ENCODE peak calls at places on chromosomes 6 and 20, in six cellular contexts. One of them, this sample, is unnamed.

GRCh38 chr20:40813213-40813510 is 124.1 kb upstream of the MAFB start:
- DNase-seq in globus pallidus: no peak
- DNase-seq in T-helper 1 cell: no peak
- DNase-seq in SJCRH30: no peak
- DNase-seq in HL-60: no peak
- DNase-seq in breast epithelium: no peak
- DNase-seq in this sample: no peak

GRCh38 chr6:105894556-105894955 is 191.6 kb upstream of the PRDM1 start:
- DNase-seq in globus pallidus: no peak
- DNase-seq in T-helper 1 cell: no peak
- DNase-seq in SJCRH30: no peak
- DNase-seq in HL-60: no peak
- DNase-seq in breast epithelium: no peak
- DNase-seq in this sample: no peak

GRCh38 chr20:22905667-22906066 is 129.4 kb upstream of the SSTR4 start:
- DNase-seq in globus pallidus: peak
- DNase-seq in T-helper 1 cell: no peak
- DNase-seq in SJCRH30: no peak
- DNase-seq in HL-60: no peak
- DNase-seq in breast epithelium: no peak
- DNase-seq in this sample: no peak

GRCh38 chr6:156779206-156780116 is 2.3 kb downstream of the ARID1B start:
- DNase-seq in globus pallidus: peak
- DNase-seq in T-helper 1 cell: peak
- DNase-seq in SJCRH30: peak
- DNase-seq in HL-60: no peak
- DNase-seq in breast epithelium: no peak
- DNase-seq in this sample: no peak

GRCh38 chr6:100393493-100393892 is 71.2 kb downstream of the SIM1 start:
- DNase-seq in globus pallidus: no peak
- DNase-seq in T-helper 1 cell: no peak
- DNase-seq in SJCRH30: no peak
- DNase-seq in HL-60: no peak
- DNase-seq in breast epithelium: no peak
- DNase-seq in this sample: no peak

GRCh38 chr20:61387961-61388360 is 135.9 kb downstream of the CDH4 start:
- DNase-seq in globus pallidus: no peak
- DNase-seq in T-helper 1 cell: no peak
- DNase-seq in SJCRH30: peak
- DNase-seq in HL-60: no peak
- DNase-seq in breast epithelium: no peak
- DNase-seq in this sample: no peak

GRCh38 chr20:53643031-53643832 is 49.6 kb upstream of the ZNF217 start:
- DNase-seq in globus pallidus: no peak
- DNase-seq in T-helper 1 cell: peak
- DNase-seq in SJCRH30: peak
- DNase-seq in HL-60: peak
- DNase-seq in breast epithelium: no peak
- DNase-seq in this sample: peak

GRCh38 chr6:137808191-137808590 is 58.9 kb upstream of the TNFAIP3 start:
- DNase-seq in globus pallidus: no peak
- DNase-seq in T-helper 1 cell: no peak
- DNase-seq in SJCRH30: no peak
- DNase-seq in HL-60: no peak
- DNase-seq in breast epithelium: no peak
- DNase-seq in this sample: no peak

GRCh38 chr20:24830649-24831048 is 118.4 kb upstream of the CST7 start:
- DNase-seq in globus pallidus: no peak
- DNase-seq in T-helper 1 cell: no peak
- DNase-seq in SJCRH30: no peak
- DNase-seq in HL-60: no peak
- DNase-seq in breast epithelium: no peak
- DNase-seq in this sample: no peak

GRCh38 chr6:116615937-116616756 is at the start of gene RSPH4A:
- DNase-seq in globus pallidus: peak
- DNase-seq in T-helper 1 cell: peak
- DNase-seq in SJCRH30: peak
- DNase-seq in HL-60: peak
- DNase-seq in breast epithelium: peak
- DNase-seq in this sample: peak

GRCh38 chr6:113857565-113858066 is 471 bp downstream of the MARCKS start:
- DNase-seq in globus pallidus: peak
- DNase-seq in T-helper 1 cell: no peak
- DNase-seq in SJCRH30: no peak
- DNase-seq in HL-60: no peak
- DNase-seq in breast epithelium: no peak
- DNase-seq in this sample: no peak

GRCh38 chr6:13538084-13538483 is 36.3 kb upstream of the SIRT5 start:
- DNase-seq in globus pallidus: peak
- DNase-seq in T-helper 1 cell: no peak
- DNase-seq in SJCRH30: peak
- DNase-seq in HL-60: no peak
- DNase-seq in breast epithelium: no peak
- DNase-seq in this sample: no peak

GRCh38 chr6:43759926-43760798 is 9.8 kb upstream of the VEGFA start:
- DNase-seq in globus pallidus: no peak
- DNase-seq in T-helper 1 cell: no peak
- DNase-seq in SJCRH30: no peak
- DNase-seq in HL-60: no peak
- DNase-seq in breast epithelium: no peak
- DNase-seq in this sample: no peak

GRCh38 chr6:150874184-150874583 is 8.7 kb downstream of the MTHFD1L start:
- DNase-seq in globus pallidus: no peak
- DNase-seq in T-helper 1 cell: no peak
- DNase-seq in SJCRH30: no peak
- DNase-seq in HL-60: no peak
- DNase-seq in breast epithelium: no peak
- DNase-seq in this sample: no peak

GRCh38 chr6:161353208-161353613 is 79.3 kb upstream of the AGPAT4 start:
- DNase-seq in globus pallidus: peak
- DNase-seq in T-helper 1 cell: no peak
- DNase-seq in SJCRH30: peak
- DNase-seq in HL-60: no peak
- DNase-seq in breast epithelium: no peak
- DNase-seq in this sample: no peak

GRCh38 chr20:6959900-6960312 is 192.4 kb downstream of the BMP2 start:
- DNase-seq in globus pallidus: no peak
- DNase-seq in T-helper 1 cell: no peak
- DNase-seq in SJCRH30: no peak
- DNase-seq in HL-60: no peak
- DNase-seq in breast epithelium: no peak
- DNase-seq in this sample: no peak

GRCh38 chr6:27251672-27252251 is 4.3 kb downstream of the PRSS16 start:
- DNase-seq in globus pallidus: no peak
- DNase-seq in T-helper 1 cell: peak
- DNase-seq in SJCRH30: no peak
- DNase-seq in HL-60: peak
- DNase-seq in breast epithelium: peak
- DNase-seq in this sample: peak

GRCh38 chr6:69290116-69290515 is 506.7 kb downstream of the LMBRD1 start:
- DNase-seq in globus pallidus: no peak
- DNase-seq in T-helper 1 cell: no peak
- DNase-seq in SJCRH30: no peak
- DNase-seq in HL-60: no peak
- DNase-seq in breast epithelium: no peak
- DNase-seq in this sample: no peak

GRCh38 chr6:39550191-39550590 is 175.0 kb downstream of the KIF6 start:
- DNase-seq in globus pallidus: no peak
- DNase-seq in T-helper 1 cell: no peak
- DNase-seq in SJCRH30: no peak
- DNase-seq in HL-60: no peak
- DNase-seq in breast epithelium: no peak
- DNase-seq in this sample: no peak

GRCh38 chr6:150016324-150017185 is 8.8 kb downstream of the RAET1L start:
- DNase-seq in globus pallidus: peak
- DNase-seq in T-helper 1 cell: peak
- DNase-seq in SJCRH30: peak
- DNase-seq in HL-60: no peak
- DNase-seq in breast epithelium: no peak
- DNase-seq in this sample: peak

GRCh38 chr20:51698252-51698651 is 69.9 kb downstream of the ATP9A start:
- DNase-seq in globus pallidus: no peak
- DNase-seq in T-helper 1 cell: no peak
- DNase-seq in SJCRH30: no peak
- DNase-seq in HL-60: no peak
- DNase-seq in breast epithelium: no peak
- DNase-seq in this sample: no peak

GRCh38 chr6:122947355-122947754 is 48.7 kb upstream of the CLVS2 start:
- DNase-seq in globus pallidus: no peak
- DNase-seq in T-helper 1 cell: no peak
- DNase-seq in SJCRH30: peak
- DNase-seq in HL-60: no peak
- DNase-seq in breast epithelium: no peak
- DNase-seq in this sample: no peak

GRCh38 chr20:49586967-49587587 is 19.1 kb upstream of the PTGIS start:
- DNase-seq in globus pallidus: no peak
- DNase-seq in T-helper 1 cell: no peak
- DNase-seq in SJCRH30: no peak
- DNase-seq in HL-60: no peak
- DNase-seq in breast epithelium: no peak
- DNase-seq in this sample: no peak

GRCh38 chr20:47319517-47320252 is 36.8 kb downstream of the ZMYND8 start:
- DNase-seq in globus pallidus: peak
- DNase-seq in T-helper 1 cell: no peak
- DNase-seq in SJCRH30: peak
- DNase-seq in HL-60: no peak
- DNase-seq in breast epithelium: peak
- DNase-seq in this sample: no peak

GRCh38 chr6:15490242-15491100 is 172.4 kb downstream of the DTNBP1 start:
- DNase-seq in globus pallidus: no peak
- DNase-seq in T-helper 1 cell: no peak
- DNase-seq in SJCRH30: no peak
- DNase-seq in HL-60: no peak
- DNase-seq in breast epithelium: no peak
- DNase-seq in this sample: no peak

GRCh38 chr6:157274116-157274470 is 49.2 kb downstream of the TMEM242 start:
- DNase-seq in globus pallidus: no peak
- DNase-seq in T-helper 1 cell: no peak
- DNase-seq in SJCRH30: no peak
- DNase-seq in HL-60: no peak
- DNase-seq in breast epithelium: no peak
- DNase-seq in this sample: no peak

GRCh38 chr6:70857387-70858077 is 99.3 kb downstream of the B3GAT2 start:
- DNase-seq in globus pallidus: no peak
- DNase-seq in T-helper 1 cell: no peak
- DNase-seq in SJCRH30: no peak
- DNase-seq in HL-60: no peak
- DNase-seq in breast epithelium: no peak
- DNase-seq in this sample: no peak

GRCh38 chr6:8939615-8940014 is 504.3 kb upstream of the SLC35B3 start:
- DNase-seq in globus pallidus: no peak
- DNase-seq in T-helper 1 cell: no peak
- DNase-seq in SJCRH30: peak
- DNase-seq in HL-60: no peak
- DNase-seq in breast epithelium: no peak
- DNase-seq in this sample: no peak

GRCh38 chr20:53872561-53873248 is 197.7 kb downstream of the BCAS1 start:
- DNase-seq in globus pallidus: no peak
- DNase-seq in T-helper 1 cell: peak
- DNase-seq in SJCRH30: peak
- DNase-seq in HL-60: no peak
- DNase-seq in breast epithelium: no peak
- DNase-seq in this sample: peak

GRCh38 chr6:135088818-135089809 is 34.5 kb upstream of the HBS1L start:
- DNase-seq in globus pallidus: no peak
- DNase-seq in T-helper 1 cell: no peak
- DNase-seq in SJCRH30: peak
- DNase-seq in HL-60: peak
- DNase-seq in breast epithelium: no peak
- DNase-seq in this sample: no peak

GRCh38 chr6:106574729-106575458 is 54.4 kb downstream of the RTN4IP1 start:
- DNase-seq in globus pallidus: peak
- DNase-seq in T-helper 1 cell: no peak
- DNase-seq in SJCRH30: peak
- DNase-seq in HL-60: no peak
- DNase-seq in breast epithelium: no peak
- DNase-seq in this sample: no peak

GRCh38 chr6:15607603-15608002 is 55.2 kb downstream of the DTNBP1 start:
- DNase-seq in globus pallidus: no peak
- DNase-seq in T-helper 1 cell: no peak
- DNase-seq in SJCRH30: no peak
- DNase-seq in HL-60: no peak
- DNase-seq in breast epithelium: no peak
- DNase-seq in this sample: no peak

GRCh38 chr6:15776458-15776980 is 113.7 kb upstream of the DTNBP1 start:
- DNase-seq in globus pallidus: no peak
- DNase-seq in T-helper 1 cell: no peak
- DNase-seq in SJCRH30: no peak
- DNase-seq in HL-60: no peak
- DNase-seq in breast epithelium: no peak
- DNase-seq in this sample: no peak

GRCh38 chr6:82521369-82521768 is 157.8 kb downstream of the TPBG start:
- DNase-seq in globus pallidus: no peak
- DNase-seq in T-helper 1 cell: no peak
- DNase-seq in SJCRH30: peak
- DNase-seq in HL-60: no peak
- DNase-seq in breast epithelium: no peak
- DNase-seq in this sample: no peak

This sample was measured in CD8-positive, alpha-beta T cell.